ENCODE peak calls at places on chromosomes 11 and 22, in six cellular contexts. Q, W, L, H, S and D are unnamed samples.

GRCh38 chr11:97202613-97203292 is 812.9 kb downstream of the JRKL start:
- DNase-seq in Q (no peak), W (no peak), L (no peak), H (no peak), S (no peak), D (no peak)

GRCh38 chr11:56089697-56090096 is 3.4 kb upstream of the OR8I2 start:
- DNase-seq in Q (no peak), W (no peak), L (no peak), H (no peak), S (no peak), D (no peak)

GRCh38 chr11:70700453-70700852 is 302.1 kb downstream of the CTTN start:
- DNase-seq in Q (no peak), W (no peak), L (no peak), H (no peak), S (no peak), D (no peak)

GRCh38 chr11:95149659-95150294 is 60.1 kb downstream of the ENDOD1 start:
- DNase-seq in Q (no peak), W (peak; percentile 58), L (peak; percentile 35), H (peak; percentile 61), S (no peak), D (no peak)

GRCh38 chr22:20436309-20437252 is 1.0 kb downstream of the SCARF2 start:
- DNase-seq in Q (no peak), W (no peak), L (peak; percentile 42), H (no peak), S (peak; percentile 90), D (peak; percentile 76)

GRCh38 chr11:120130991-120131760 is 6.7 kb downstream of the TRIM29 start:
- DNase-seq in Q (no peak), W (no peak), L (no peak), H (peak; percentile 1), S (no peak), D (peak; percentile 12)

GRCh38 chr11:14645985-14646900 is 2.6 kb downstream of the PDE3B start:
- DNase-seq in Q (no peak), W (no peak), L (no peak), H (no peak), S (no peak), D (no peak)

GRCh38 chr11:20364412-20364792 is 888 bp downstream of the HTATIP2 start:
- DNase-seq in Q (peak; percentile 41), W (no peak), L (no peak), H (no peak), S (no peak), D (no peak)

GRCh38 chr11:15651782-15652181 is 537.1 kb downstream of the INSC start:
- DNase-seq in Q (no peak), W (no peak), L (no peak), H (no peak), S (no peak), D (no peak)

GRCh38 chr11:124867700-124868099 is 2.5 kb downstream of the ROBO3 start:
- DNase-seq in Q (peak; percentile 61), W (no peak), L (peak; percentile 62), H (no peak), S (peak; percentile 87), D (no peak)

GRCh38 chr11:87437844-87438223 is 400.1 kb downstream of the TMEM135 start:
- DNase-seq in Q (no peak), W (no peak), L (peak; percentile 44), H (no peak), S (no peak), D (no peak)

GRCh38 chr11:16418698-16419097 is 62.4 kb upstream of the SOX6 start:
- DNase-seq in Q (no peak), W (peak; percentile 5), L (no peak), H (no peak), S (no peak), D (no peak)

GRCh38 chr11:37905707-37906417 is 1307.8 kb upstream of the RAG2 start:
- DNase-seq in Q (no peak), W (no peak), L (no peak), H (peak; percentile 44), S (no peak), D (no peak)

GRCh38 chr11:44944181-44944852 is 6.4 kb downstream of the TP53I11 start:
- DNase-seq in Q (no peak), W (no peak), L (no peak), H (no peak), S (no peak), D (no peak)

GRCh38 chr11:1127664-1128162 is 30.0 kb upstream of the MUC5AC start:
- DNase-seq in Q (no peak), W (no peak), L (no peak), H (no peak), S (peak; percentile 13), D (peak; percentile 11)

GRCh38 chr11:19736831-19737230 is 24.2 kb downstream of the NAV2 start:
- DNase-seq in Q (no peak), W (no peak), L (no peak), H (no peak), S (no peak), D (no peak)

GRCh38 chr11:27934830-27935145 is 173.2 kb downstream of the KIF18A start:
- DNase-seq in Q (peak; percentile 83), W (no peak), L (peak; percentile 97), H (no peak), S (peak; percentile 4), D (no peak)

GRCh38 chr11:44329472-44330230 is 19.7 kb upstream of the ALX4 start:
- DNase-seq in Q (no peak), W (no peak), L (no peak), H (no peak), S (no peak), D (no peak)

GRCh38 chr22:25472382-25472781 is 92.1 kb upstream of the GRK3 start:
- DNase-seq in Q (no peak), W (no peak), L (no peak), H (no peak), S (no peak), D (no peak)

GRCh38 chr22:50620861-50621490 is 7.0 kb downstream of the ARSA start:
- DNase-seq in Q (no peak), W (no peak), L (peak; percentile 19), H (no peak), S (no peak), D (peak; percentile 48)

GRCh38 chr22:20536590-20537324 is 29.3 kb downstream of the MED15 start:
- DNase-seq in Q (no peak), W (no peak), L (no peak), H (no peak), S (peak; percentile 85), D (no peak)

GRCh38 chr11:64339754-64340408 is at the start of gene CCDC88B:
- DNase-seq in Q (no peak), W (no peak), L (no peak), H (peak; percentile 61), S (no peak), D (peak; percentile 78)

GRCh38 chr11:13338437-13339069 is 61.0 kb downstream of the BMAL1 start:
- DNase-seq in Q (peak; percentile 81), W (no peak), L (no peak), H (no peak), S (no peak), D (no peak)

GRCh38 chr22:46454910-46455269 is 82.5 kb downstream of the CELSR1 start:
- DNase-seq in Q (peak; percentile 40), W (no peak), L (peak; percentile 54), H (no peak), S (no peak), D (no peak)

GRCh38 chr11:132779487-132779886 is 752.8 kb downstream of the OPCML start:
- DNase-seq in Q (no peak), W (no peak), L (peak; percentile 28), H (no peak), S (no peak), D (no peak)

GRCh38 chr11:27367881-27368280 is 4.9 kb upstream of the CCDC34 start:
- DNase-seq in Q (no peak), W (no peak), L (no peak), H (no peak), S (peak; percentile 31), D (no peak)

DNA sequence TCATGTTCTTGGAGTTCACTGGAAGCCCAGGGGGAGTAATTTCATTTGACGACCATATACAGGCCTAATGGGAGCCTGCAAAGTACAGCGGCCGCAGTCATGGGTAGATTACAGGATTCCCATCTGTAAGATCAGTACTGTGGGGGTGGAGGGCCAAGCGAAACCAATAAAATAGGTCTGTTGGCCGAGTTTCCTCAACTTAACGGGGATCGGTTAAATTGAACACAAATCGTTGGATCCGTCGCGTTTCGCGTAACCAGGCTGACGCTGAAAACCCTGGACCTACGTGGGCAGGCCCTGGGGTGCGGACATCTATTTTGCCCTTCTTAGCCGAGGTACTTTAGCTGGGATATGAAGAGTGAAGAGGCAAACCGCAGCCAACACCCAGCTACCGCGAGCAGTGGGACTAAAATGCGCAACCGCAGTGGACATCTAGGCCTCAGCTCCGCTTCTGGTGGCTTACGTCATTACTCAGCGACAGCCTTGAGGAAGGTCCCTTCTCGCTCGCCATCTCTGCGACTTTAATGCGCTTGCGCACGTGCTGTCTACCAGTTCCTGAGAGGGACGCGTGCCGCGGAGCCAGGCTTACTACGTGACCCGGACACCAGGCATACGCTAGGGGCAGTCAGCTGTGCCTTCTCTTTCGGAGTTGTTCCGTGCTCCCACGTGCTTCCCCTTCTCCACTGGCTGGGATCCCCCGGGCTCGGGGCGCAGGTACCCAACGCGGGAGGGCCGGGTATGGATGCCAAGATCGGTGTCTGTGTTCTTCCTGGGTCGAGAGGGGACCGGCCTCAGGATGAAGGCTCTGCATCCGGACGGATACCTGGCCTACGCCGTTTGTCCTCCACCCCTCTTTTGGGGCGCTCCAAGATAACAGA is at the start of gene NAT10:
- DNase-seq in Q (peak; percentile 95), W (peak; percentile 95), L (peak; percentile 99), H (peak; percentile 99), S (peak; percentile 85), D (peak; percentile 98)
- TF ChIP-seq CTCF in Q (no peak), W (no peak), L (peak; percentile 0), H (no peak), S (no peak), D (no peak)

GRCh38 chr11:17719028-17719939 is at the start of gene MYOD1:
- DNase-seq in Q (no peak), W (no peak), L (no peak), H (no peak), S (peak; percentile 70), D (no peak)
- H3K4me3 ChIP-seq in Q (peak within 1 kb of the TSS; percentile 23), W (no peak within 1 kb of the TSS), L (no peak within 1 kb of the TSS), H (no peak within 1 kb of the TSS), S (no peak within 1 kb of the TSS), D (no peak within 1 kb of the TSS)

GRCh38 chr11:21986361-21986760 is 206.5 kb upstream of the ANO5 start:
- DNase-seq in Q (no peak), W (no peak), L (no peak), H (no peak), S (no peak), D (no peak)

DNA sequence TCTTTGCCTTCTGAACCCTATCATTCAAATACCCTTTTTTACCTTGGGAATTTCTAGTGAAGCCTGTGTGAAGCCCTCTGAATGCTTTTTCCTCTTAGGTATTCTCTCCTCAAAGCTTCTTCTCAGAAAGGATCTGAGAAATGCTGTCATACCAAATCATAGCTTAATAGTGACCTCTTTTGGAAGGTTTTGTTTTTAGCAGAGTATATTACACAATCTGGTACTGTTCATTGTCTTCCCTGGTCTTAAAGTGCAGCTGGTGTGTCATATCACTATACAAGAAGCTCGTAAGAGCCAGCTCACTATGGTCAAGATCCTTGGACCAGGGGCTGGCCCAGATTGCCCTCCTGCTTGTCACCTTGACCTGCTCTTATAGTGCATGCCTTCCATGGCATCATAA is 204.4 kb upstream of the ANO5 start:
- DNase-seq in Q (no peak), W (no peak), L (peak; percentile 1), H (no peak), S (peak; percentile 12), D (no peak)
- TF ChIP-seq CTCF in Q (peak; percentile 46), W (no peak), L (no peak), H (no peak), S (no peak), D (no peak)

GRCh38 chr11:66100272-66101037 is 30.4 kb downstream of the PACS1 start:
- DNase-seq in Q (peak; percentile 36), W (peak; percentile 77), L (peak; percentile 24), H (peak; percentile 93), S (peak; percentile 32), D (peak; percentile 65)
- H3K4me3 ChIP-seq in Q (no peak overlapping the region), W (no peak overlapping the region), L (no peak overlapping the region), H (no peak overlapping the region), S (no peak overlapping the region), D (no peak overlapping the region)